ENCODE peak calls at places on chromosome 7, in eight cellular contexts. A, N, P, O, C, M, I and V are unnamed samples.

GRCh38 chr7:43647314-43647691 is 64.4 kb downstream of the STK17A start:
- DNase-seq in A (no peak), C (peak; percentile 69), O (no peak), N (no peak), P (no peak), I (peak; percentile 78), M (no peak), V (peak; percentile 89)

GRCh38 chr7:36128448-36129047 is 24.5 kb upstream of the EEPD1 start:
- DNase-seq in A (peak; percentile 82), C (peak; percentile 96), O (peak; percentile 67), P (peak; percentile 11), M (peak; percentile 74), N (peak; percentile 60), I (peak; percentile 97), V (peak; percentile 91)

GRCh38 chr7:1093916-1094508 is 6.1 kb downstream of the GPER1 start:
- DNase-seq in N (no peak), I (no peak), A (no peak), P (no peak), C (no peak), O (no peak), M (no peak), V (no peak)

GRCh38 chr7:53602817-53603418 is 567.5 kb downstream of the POM121L12 start:
- DNase-seq in P (no peak), O (no peak), N (no peak), A (peak; percentile 56), C (no peak), M (no peak), I (no peak), V (no peak)

GRCh38 chr7:36549003-36549402 is 159.3 kb downstream of the ANLN start:
- DNase-seq in O (no peak), A (no peak), C (no peak), N (no peak), P (no peak), I (no peak), M (no peak), V (no peak)

GRCh38 chr7:36131026-36131425 is 22.0 kb upstream of the EEPD1 start:
- DNase-seq in N (no peak), O (no peak), C (no peak), M (no peak), A (no peak), P (no peak), I (peak; percentile 55), V (peak; percentile 19)

GRCh38 chr7:5754981-5755599 is 26.4 kb downstream of the RNF216 start:
- DNase-seq in A (no peak), N (no peak), M (no peak), C (no peak), P (no peak), O (no peak), I (no peak), V (no peak)

GRCh38 chr7:37211097-37211496 is 237.6 kb downstream of the ELMO1 start:
- DNase-seq in O (peak; percentile 75), C (peak; percentile 98), P (no peak), N (no peak), A (no peak), M (no peak), I (peak; percentile 57), V (peak; percentile 37)

GRCh38 chr7:101162551-101163280 is 2.7 kb downstream of the VGF start:
- DNase-seq in O (peak; percentile 82), C (peak; percentile 55), A (peak; percentile 74), I (peak; percentile 80), N (no peak), P (peak; percentile 28), M (peak; percentile 94), V (peak; percentile 50)

GRCh38 chr7:54546081-54546985 is 4.2 kb downstream of the VSTM2A start:
- DNase-seq in P (no peak), O (peak; percentile 48), M (no peak), N (no peak), I (no peak), C (no peak), A (no peak), V (no peak)

GRCh38 chr7:44466300-44467216 is 23.9 kb downstream of the NUDCD3 start:
- DNase-seq in M (no peak), I (peak; percentile 80), N (no peak), O (no peak), C (peak; percentile 36), A (no peak), P (no peak), V (peak; percentile 76)

GRCh38 chr7:107995184-107996071 is 7.5 kb downstream of the LAMB1 start:
- DNase-seq in I (peak; percentile 69), O (peak; percentile 56), M (no peak), N (no peak), A (peak; percentile 67), P (no peak), C (peak; percentile 81), V (peak; percentile 85)

GRCh38 chr7:124633740-124634139 is 131.9 kb downstream of the GPR37 start:
- DNase-seq in P (no peak), N (no peak), O (no peak), I (no peak), C (no peak), M (no peak), A (no peak), V (no peak)

GRCh38 chr7:25134360-25135010 is 9.4 kb upstream of the CYCS start:
- DNase-seq in M (no peak), O (no peak), A (no peak), P (no peak), C (no peak), N (no peak), I (no peak), V (peak; percentile 39)

GRCh38 chr7:155108144-155108901 is 38.2 kb downstream of the HTR5A start:
- DNase-seq in P (no peak), N (no peak), A (no peak), I (no peak), O (no peak), M (no peak), C (no peak), V (no peak)

GRCh38 chr7:131329176-131329570 is 1.5 kb downstream of the MKLN1 start:
- DNase-seq in I (peak; percentile 37), M (no peak), N (no peak), P (no peak), A (no peak), C (peak; percentile 44), O (no peak), V (no peak)

GRCh38 chr7:23619141-23619540 is 22.0 kb downstream of the CCDC126 start:
- DNase-seq in P (no peak), O (no peak), I (no peak), M (no peak), N (no peak), A (no peak), C (no peak), V (no peak)

GRCh38 chr7:151080091-151080521 is 503 bp downstream of the FASTK start:
- DNase-seq in A (no peak), M (peak; percentile 55), P (no peak), I (peak; percentile 79), N (no peak), C (no peak), O (peak; percentile 56), V (no peak)

GRCh38 chr7:73442222-73442902 is 8.8 kb downstream of the FZD9 start:
- DNase-seq in A (no peak), I (no peak), C (no peak), O (no peak), N (no peak), P (no peak), M (no peak), V (no peak)

GRCh38 chr7:137146012-137146455 is 197.5 kb downstream of the PTN start:
- DNase-seq in O (no peak), I (peak; percentile 84), N (no peak), A (no peak), P (no peak), M (no peak), C (peak; percentile 66), V (peak; percentile 95)

GRCh38 chr7:114302858-114303257 is 111.8 kb upstream of the FOXP2 start:
- DNase-seq in A (no peak), C (no peak), I (peak; percentile 3), P (no peak), M (no peak), O (no peak), N (peak; percentile 4), V (no peak)

GRCh38 chr7:114298011-114298410 is 116.6 kb upstream of the FOXP2 start:
- DNase-seq in O (no peak), A (no peak), I (no peak), N (no peak), M (no peak), P (no peak), C (no peak), V (no peak)

GRCh38 chr7:114303301-114303700 is 111.3 kb upstream of the FOXP2 start:
- DNase-seq in P (no peak), A (no peak), M (no peak), O (no peak), I (no peak), C (no peak), N (no peak), V (no peak)
- H2AFZ ChIP-seq in P (no peak overlapping the region), A (no peak overlapping the region), M (no peak overlapping the region), O (no peak overlapping the region), I (no peak overlapping the region), C (no peak overlapping the region), N (no peak overlapping the region), V (no peak overlapping the region)

GRCh38 chr7:79357101-79357500 is 96.4 kb downstream of the MAGI2 start:
- DNase-seq in A (no peak), M (no peak), N (no peak), I (no peak), O (no peak), C (no peak), P (no peak), V (no peak)
- H4K20me1 ChIP-seq in A (no peaks in the 10 kb centered on the region), M (no peaks in the 10 kb centered on the region), N (no peaks in the 10 kb centered on the region), I (no peaks in the 10 kb centered on the region), O (no peaks in the 10 kb centered on the region), C (no peaks in the 10 kb centered on the region), P (no peaks in the 10 kb centered on the region), V (peaks cover 4% of the 10 kb centered on the region)

DNA sequence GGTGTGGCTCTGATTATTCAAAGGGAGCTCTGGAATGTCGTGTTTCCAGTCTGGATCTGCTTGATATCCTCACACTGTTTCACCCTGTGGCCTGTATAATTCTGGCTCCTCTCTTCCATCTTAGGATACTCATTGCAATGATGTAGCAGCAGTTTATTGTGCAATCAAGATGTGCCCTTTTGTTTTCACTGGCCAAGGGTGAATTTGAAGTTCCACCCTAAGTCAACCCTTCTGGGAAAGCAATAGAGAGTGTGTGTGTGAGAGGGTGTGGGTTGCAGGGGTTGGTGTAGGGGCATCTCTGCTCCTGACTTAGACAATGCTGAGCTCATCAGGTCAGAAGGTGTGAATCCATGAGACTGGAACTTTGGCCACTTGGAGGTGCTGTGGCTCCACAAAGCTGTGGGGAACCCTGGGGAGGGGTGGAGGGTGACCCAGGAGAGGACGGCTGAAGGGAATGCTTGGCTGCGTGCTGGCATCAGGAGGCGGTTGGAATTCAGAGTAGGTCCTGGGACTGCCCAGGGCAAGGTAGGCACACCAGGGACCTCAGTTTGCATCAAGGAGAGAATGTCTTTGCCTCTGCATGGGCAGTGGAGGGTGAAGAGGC is 118.0 kb upstream of the PRSS58 start:
- DNase-seq in O (peak; percentile 38), N (peak; percentile 10), C (peak; percentile 42), A (peak; percentile 99), P (no peak), M (no peak), I (peak; percentile 65), V (peak; percentile 28)
- H2AFZ ChIP-seq in O (no peak overlapping the region), N (peak overlapping the region; percentile 61), C (no peak overlapping the region), A (peak overlapping the region; percentile 50), P (no peak overlapping the region), M (no peak overlapping the region), I (peak overlapping the region; percentile 7), V (peak overlapping the region; percentile 78)

DNA sequence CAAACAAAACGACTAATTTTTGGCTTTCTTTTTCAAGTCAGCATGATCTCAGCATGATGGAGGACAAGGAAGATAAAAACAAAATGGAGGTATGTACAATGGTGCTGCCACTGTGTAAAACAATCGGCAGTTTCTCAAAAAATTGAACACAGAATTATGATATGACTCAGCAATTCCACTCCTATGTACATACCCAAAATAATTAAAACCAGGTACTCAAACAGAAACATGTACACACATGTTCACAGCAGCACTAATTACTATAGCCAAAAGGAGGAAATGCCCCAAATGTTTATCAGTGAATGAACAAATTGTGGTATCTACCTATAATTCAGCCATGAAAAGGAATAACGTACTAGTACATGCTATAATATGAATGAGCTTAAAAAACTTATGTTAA is 29.9 kb downstream of the SNX13 start:
- DNase-seq in I (no peak), P (no peak), C (no peak), N (no peak), M (no peak), O (no peak), A (no peak), V (no peak)
- H4K20me1 ChIP-seq in I (no peaks in the 10 kb centered on the region), P (peaks cover 8% of the 10 kb centered on the region), C (no peaks in the 10 kb centered on the region), N (no peaks in the 10 kb centered on the region), M (peaks cover 11% of the 10 kb centered on the region), O (peaks cover 21% of the 10 kb centered on the region), A (no peaks in the 10 kb centered on the region), V (peaks cover 22% of the 10 kb centered on the region)